ENCODE peak calls at places on chromosomes 4 and X, in eight cellular contexts. M, Z, S, Y, T, G, R and C are unnamed samples.

GRCh38 chrX:12162420-12162819 is 24.1 kb downstream of the FRMPD4 start:
- DNase-seq in T (no peak), R (no peak), S (no peak), Y (no peak), G (peak; percentile 10), Z (no peak), M (no peak), C (no peak)

GRCh38 chr4:61770456-61770855 is 570.3 kb downstream of the ADGRL3 start:
- DNase-seq in M (no peak), Z (no peak), Y (no peak), S (no peak), R (no peak), G (no peak), T (no peak), C (no peak)

GRCh38 chrX:410296-410695 is 23.6 kb upstream of the PPP2R3B start:
- DNase-seq in T (no peak), R (no peak), Z (no peak), S (no peak), G (no peak), M (no peak), Y (no peak), C (no peak)

GRCh38 chr4:84708406-84709135 is 125.6 kb downstream of the CDS1 start:
- DNase-seq in G (no peak), Z (no peak), M (no peak), Y (no peak), S (no peak), R (no peak), T (no peak), C (no peak)

GRCh38 chr4:76197971-76198410 is 15.6 kb downstream of the SCARB2 start:
- DNase-seq in G (peak; percentile 69), T (peak; percentile 70), Y (peak; percentile 32), R (peak; percentile 45), Z (peak; percentile 71), S (peak; percentile 56), M (no peak), C (no peak)

GRCh38 chr4:6891436-6892170 is 18.0 kb upstream of the TBC1D14 start:
- DNase-seq in Z (no peak), Y (no peak), S (no peak), R (no peak), G (peak; percentile 28), M (no peak), T (peak; percentile 38), C (peak; percentile 89)

GRCh38 chr4:86329431-86329830 is 30.4 kb downstream of the MAPK10 start:
- DNase-seq in S (no peak), Y (no peak), R (no peak), G (no peak), M (no peak), T (no peak), Z (no peak), C (no peak)

GRCh38 chrX:68508799-68509198 is 9.9 kb downstream of the YIPF6 start:
- DNase-seq in M (no peak), Z (no peak), Y (no peak), S (no peak), T (peak; percentile 25), R (peak; percentile 18), G (no peak), C (no peak)

GRCh38 chr4:62500296-62500695 is 1300.2 kb downstream of the ADGRL3 start:
- DNase-seq in M (no peak), Y (no peak), Z (no peak), R (no peak), G (no peak), T (no peak), S (no peak), C (no peak)

GRCh38 chrX:140091276-140091886 is 126.1 kb upstream of the CXorf66 start:
- DNase-seq in S (peak; percentile 51), Y (no peak), Z (peak; percentile 67), M (no peak), T (no peak), G (no peak), R (peak; percentile 67), C (peak; percentile 75)

GRCh38 chr4:147924604-147925412 is 192.9 kb downstream of the ARHGAP10 start:
- DNase-seq in Y (no peak), G (peak; percentile 25), R (peak; percentile 79), Z (no peak), T (peak; percentile 56), S (no peak), M (no peak), C (no peak)

GRCh38 chrX:41737065-41737464 is 13.1 kb downstream of the GPR82 start:
- DNase-seq in Y (no peak), S (no peak), G (no peak), Z (no peak), R (no peak), M (no peak), T (no peak), C (no peak)

DNA sequence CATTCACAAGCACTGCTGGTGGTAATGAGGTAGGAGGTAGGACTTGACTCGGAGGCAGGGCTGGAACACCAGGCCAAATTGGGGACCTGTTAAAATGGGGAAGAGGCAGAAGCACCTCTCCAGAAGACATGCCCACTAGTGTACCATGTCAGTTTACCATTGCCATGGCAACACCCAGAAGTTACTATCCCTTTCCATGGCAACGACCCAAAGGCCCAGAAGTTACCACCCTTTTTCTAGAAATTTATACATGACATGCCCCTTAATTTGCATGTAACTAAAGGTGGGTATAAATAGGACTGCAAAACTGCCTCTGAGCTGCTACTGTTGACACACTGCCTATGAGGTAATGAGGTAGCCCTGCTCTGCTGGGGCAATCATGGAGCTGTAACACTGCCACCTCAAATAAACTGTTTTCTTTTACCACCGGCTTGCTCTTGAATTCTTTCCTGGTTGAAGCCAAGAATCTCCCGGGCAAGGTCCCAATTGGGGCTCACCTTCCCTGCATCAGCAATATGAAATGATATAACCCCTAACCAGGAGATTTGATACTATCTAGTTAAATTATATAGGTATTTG is 13.9 kb upstream of the BEX4 start:
- DNase-seq in Y (no peak), R (no peak), Z (no peak), G (no peak), T (no peak), S (no peak), M (no peak), C (no peak)
- TF ChIP-seq CTCF in Y (no peak), R (no peak), Z (no peak), G (no peak), T (no peak), S (no peak), M (no peak), C (no peak)

GRCh38 chr4:32985256-32985655 is 2265.1 kb downstream of the PCDH7 start:
- DNase-seq in R (no peak), Z (no peak), S (no peak), M (no peak), T (peak; percentile 30), Y (no peak), G (no peak), C (no peak)

GRCh38 chr4:32991663-32992062 is 2271.5 kb downstream of the PCDH7 start:
- DNase-seq in T (no peak), M (no peak), Z (no peak), S (no peak), R (no peak), G (no peak), Y (no peak), C (no peak)

GRCh38 chr4:32987111-32987510 is 2266.9 kb downstream of the PCDH7 start:
- DNase-seq in Z (no peak), T (no peak), Y (no peak), M (no peak), R (no peak), S (no peak), G (no peak), C (no peak)

DNA sequence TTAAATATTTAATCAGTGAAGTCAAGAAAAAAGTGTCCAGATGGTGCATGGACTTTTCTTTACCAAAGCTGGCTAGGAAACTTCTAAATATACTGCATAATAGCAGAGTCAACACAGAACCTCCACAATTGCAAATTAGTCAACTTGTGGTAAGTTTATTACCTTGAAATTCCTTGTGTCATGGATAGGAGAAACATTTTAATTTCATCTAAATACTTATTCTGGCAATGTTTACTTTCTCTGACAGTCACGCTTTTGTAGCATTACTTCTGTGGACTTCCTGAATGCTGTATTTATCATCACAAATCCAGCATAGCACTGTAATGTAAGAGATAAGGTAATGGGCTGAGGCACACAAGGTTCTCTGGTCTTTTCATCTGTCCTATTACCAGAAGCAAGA is 2266.1 kb downstream of the PCDH7 start:
- DNase-seq in R (no peak), S (no peak), T (no peak), M (no peak), Y (no peak), G (no peak), Z (no peak), C (peak; percentile 10)
- TF ChIP-seq CTCF in R (no peak), S (no peak), T (no peak), M (no peak), Y (no peak), G (no peak), Z (no peak), C (no peak)

GRCh38 chrX:71174795-71175194 is 30.2 kb downstream of the NLGN3 start:
- DNase-seq in S (no peak), G (no peak), Z (no peak), R (no peak), Y (no peak), T (no peak), M (no peak), C (no peak)
- TF ChIP-seq CTCF in S (no peak), G (no peak), Z (no peak), R (no peak), Y (no peak), T (no peak), M (no peak), C (no peak)

GRCh38 chr4:188657365-188657764 is 518.1 kb downstream of the TRIML1 start:
- DNase-seq in Y (no peak), G (no peak), Z (no peak), S (no peak), M (no peak), T (no peak), R (no peak), C (no peak)
- TF ChIP-seq CTCF in Y (no peak), G (no peak), Z (no peak), S (no peak), M (no peak), T (no peak), R (no peak), C (no peak)

GRCh38 chr4:185640809-185641675 is 105.7 kb upstream of the PDLIM3 start:
- DNase-seq in S (no peak), R (peak; percentile 81), M (peak; percentile 63), G (peak; percentile 88), Y (peak; percentile 41), Z (no peak), T (peak; percentile 91), C (peak; percentile 88)
- TF ChIP-seq CTCF in S (peak; percentile 55), R (peak; percentile 68), M (peak; percentile 51), G (peak; percentile 34), Y (peak; percentile 51), Z (peak; percentile 54), T (peak; percentile 36), C (peak; percentile 54)

GRCh38 chr4:172232966-172233365 is 419.8 kb downstream of the GALNTL6 start:
- DNase-seq in S (no peak), R (peak; percentile 54), Y (no peak), Z (no peak), G (no peak), M (peak; percentile 29), T (no peak), C (no peak)
- TF ChIP-seq CTCF in S (no peak), R (peak; percentile 36), Y (no peak), Z (no peak), G (no peak), M (peak; percentile 23), T (no peak), C (no peak)

DNA sequence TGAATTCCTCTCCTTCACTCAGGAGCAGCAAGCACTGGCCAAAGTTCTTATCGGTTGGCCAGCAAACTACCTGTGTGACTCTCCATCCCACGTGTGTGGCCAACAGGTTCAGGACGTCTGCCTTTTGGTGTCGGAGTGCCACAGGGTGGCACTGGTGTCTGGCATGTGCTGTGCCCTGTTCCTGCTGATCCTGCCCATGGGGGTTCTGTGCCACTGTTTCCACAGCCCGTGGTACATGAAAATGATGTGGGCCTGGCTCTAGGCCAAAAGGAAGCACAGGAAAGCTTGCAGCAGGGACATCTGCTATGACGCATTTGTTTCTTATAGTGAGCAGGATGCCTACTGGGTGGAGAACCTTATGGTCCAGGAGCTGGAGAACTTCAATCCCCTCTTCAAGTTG is 4.6 kb upstream of the TLR2 start:
- DNase-seq in S (no peak), R (no peak), G (no peak), M (no peak), T (no peak), Z (no peak), Y (no peak), C (peak; percentile 48)
- TF ChIP-seq CTCF in S (no peak), R (no peak), G (no peak), M (no peak), T (no peak), Z (no peak), Y (no peak), C (no peak)